ENCODE peak calls at places on chromosome 1, in four cellular contexts. F, K, T and W are unnamed samples.

GRCh38 chr1:3777647-3778589 is 5.4 kb downstream of the SMIM1 start:
- DNase-seq in F (no peak), K (peak), T (no peak), W (no peak)

GRCh38 chr1:234608720-234609527 is 1.1 kb downstream of the IRF2BP2 start:
- DNase-seq in F (peak), K (no peak), T (no peak), W (no peak)

GRCh38 chr1:13813398-13814012 is 113.5 kb downstream of the PRDM2 start:
- DNase-seq in F (peak), K (peak), T (no peak), W (peak)

GRCh38 chr1:28091043-28091781 is 2.8 kb upstream of the EYA3 start:
- DNase-seq in F (peak), K (peak), T (peak), W (peak)

GRCh38 chr1:245764040-245764439 is 609.3 kb downstream of the KIF26B start:
- DNase-seq in F (no peak), K (no peak), T (no peak), W (no peak)

GRCh38 chr1:68379085-68379478 is 70.7 kb downstream of the RPE65 start:
- DNase-seq in F (no peak), K (no peak), T (no peak), W (no peak)

GRCh38 chr1:53477626-53478025 is 18.4 kb downstream of the DMRTB1 start:
- DNase-seq in F (no peak), K (no peak), T (no peak), W (no peak)

GRCh38 chr1:99727575-99728190 is 38.8 kb downstream of the FRRS1 start:
- DNase-seq in F (no peak), K (no peak), T (no peak), W (no peak)

GRCh38 chr1:201535778-201536245 is 3.1 kb upstream of the NAV1 start:
- DNase-seq in F (no peak), K (no peak), T (no peak), W (no peak)

GRCh38 chr1:208247696-208248095 is 3.5 kb upstream of the PLXNA2 start:
- DNase-seq in F (no peak), K (no peak), T (no peak), W (no peak)

GRCh38 chr1:227897704-227898438 is 49.9 kb downstream of the WNT9A start:
- DNase-seq in F (no peak), K (no peak), T (no peak), W (no peak)

GRCh38 chr1:23698466-23698865 is 6.9 kb downstream of the RPL11 start:
- DNase-seq in F (no peak), K (no peak), T (no peak), W (no peak)

GRCh38 chr1:27522860-27523665 is 33.1 kb upstream of the WASF2 start:
- DNase-seq in F (no peak), K (no peak), T (peak), W (no peak)

GRCh38 chr1:37558411-37558810 is 1.7 kb downstream of the DNALI1 start:
- DNase-seq in F (no peak), K (no peak), T (no peak), W (no peak)

GRCh38 chr1:81305997-81306452 is 494.7 kb upstream of the ADGRL2 start:
- DNase-seq in F (peak), K (peak), T (peak), W (peak)